ENCODE peak calls at places on chromosome 12, in eight cellular contexts. E is upper lobe of right lung, L is prostate gland, Q is body of pancreas, C is neuronal stem cell, A is fibroblast of lung, N is colonic mucosa, H is lung. S is an unnamed sample.

GRCh38 chr12:51922762-51923505 is 15.6 kb downstream of the ACVRL1 start:
- DNase-seq in H (peak; percentile 52), Q (peak; percentile 74), N (peak; percentile 65), A (peak; percentile 33), L (no peak), E (no peak), C (no peak), S (no peak)

GRCh38 chr12:90174198-90174510 is 465.5 kb upstream of the ATP2B1 start:
- DNase-seq in C (no peak), H (no peak), E (no peak), L (no peak), Q (peak; percentile 9), N (no peak), A (peak; percentile 48), S (no peak)

GRCh38 chr12:44689587-44689986 is 186.5 kb downstream of the NELL2 start:
- DNase-seq in H (no peak), L (no peak), Q (no peak), E (no peak), A (no peak), N (no peak), C (no peak), S (no peak)

GRCh38 chr12:129245769-129246168 is 392.5 kb downstream of the GLT1D1 start:
- DNase-seq in Q (no peak), H (no peak), L (no peak), A (no peak), E (no peak), N (no peak), C (no peak), S (no peak)

GRCh38 chr12:13347241-13348043 is 150.9 kb downstream of the EMP1 start:
- DNase-seq in H (no peak), A (peak; percentile 79), C (no peak), L (no peak), Q (no peak), N (no peak), E (no peak), S (no peak)

GRCh38 chr12:29148958-29149690 is at the start of gene FAR2:
- DNase-seq in L (no peak), A (peak; percentile 53), N (peak; percentile 76), H (peak; percentile 43), E (peak; percentile 84), Q (peak; percentile 21), C (peak; percentile 44), S (peak; percentile 49)

GRCh38 chr12:28767836-28768348 is 381.2 kb upstream of the FAR2 start:
- DNase-seq in E (no peak), L (no peak), Q (no peak), A (peak; percentile 16), C (no peak), N (no peak), H (no peak), S (no peak)

GRCh38 chr12:26113194-26113654 is 11.6 kb downstream of the BHLHE41 start:
- DNase-seq in E (no peak), H (no peak), Q (peak; percentile 67), N (peak; percentile 29), C (no peak), A (no peak), L (peak; percentile 57), S (peak; percentile 49)

GRCh38 chr12:118357327-118358007 is 15.2 kb downstream of the TAOK3 start:
- DNase-seq in Q (peak; percentile 65), E (no peak), L (no peak), H (peak; percentile 46), A (peak; percentile 36), N (peak; percentile 71), C (no peak), S (peak; percentile 74)

GRCh38 chr12:50200507-50201273 is 33.5 kb upstream of the CERS5 start:
- DNase-seq in L (no peak), N (no peak), E (no peak), A (peak; percentile 89), C (no peak), Q (no peak), H (no peak), S (no peak)

GRCh38 chr12:30514666-30515065 is 181.0 kb downstream of the IPO8 start:
- DNase-seq in C (no peak), N (no peak), E (no peak), A (no peak), H (no peak), L (no peak), Q (no peak), S (no peak)

GRCh38 chr12:52182898-52183543 is 8.8 kb downstream of the KRT80 start:
- DNase-seq in N (no peak), C (no peak), E (no peak), Q (no peak), H (no peak), L (no peak), A (peak; percentile 46), S (no peak)

GRCh38 chr12:109893250-109893995 is 6.7 kb upstream of the TCHP start:
- DNase-seq in E (no peak), A (no peak), H (no peak), Q (no peak), L (no peak), C (no peak), N (no peak), S (no peak)

GRCh38 chr12:110348431-110349059 is 55.0 kb downstream of the ANAPC7 start:
- DNase-seq in H (no peak), C (no peak), A (no peak), Q (no peak), N (no peak), E (no peak), L (no peak), S (no peak)

GRCh38 chr12:88529531-88530488 is 50.5 kb downstream of the KITLG start:
- DNase-seq in E (no peak), L (no peak), H (no peak), A (peak; percentile 38), N (peak; percentile 33), C (no peak), Q (peak; percentile 7), S (no peak)

GRCh38 chr12:12564911-12565310 is 2.2 kb upstream of the DUSP16 start:
- DNase-seq in L (no peak), A (no peak), C (no peak), E (no peak), N (no peak), Q (no peak), H (no peak), S (no peak)

GRCh38 chr12:121582583-121583333 is 1.9 kb upstream of the KDM2B start:
- DNase-seq in N (no peak), Q (no peak), E (no peak), C (peak; percentile 86), A (peak; percentile 72), L (no peak), H (no peak), S (no peak)

GRCh38 chr12:109949089-109949488 is 47.1 kb downstream of the GIT2 start:
- DNase-seq in N (peak; percentile 53), H (no peak), C (no peak), E (no peak), Q (peak; percentile 91), L (no peak), A (peak; percentile 86), S (peak; percentile 26)

GRCh38 chr12:25307818-25308217 is 57.1 kb upstream of the KRAS start:
- DNase-seq in C (no peak), Q (no peak), E (no peak), H (no peak), L (no peak), N (no peak), A (peak; percentile 49), S (no peak)

GRCh38 chr12:26740991-26741390 is 92.0 kb downstream of the ITPR2 start:
- DNase-seq in L (no peak), Q (no peak), C (no peak), N (no peak), A (no peak), H (no peak), E (no peak), S (no peak)

GRCh38 chr12:86774841-86775386 is 518.7 kb upstream of the MGAT4C start:
- DNase-seq in H (no peak), Q (no peak), L (no peak), N (no peak), E (no peak), C (no peak), A (peak; percentile 35), S (no peak)

DNA sequence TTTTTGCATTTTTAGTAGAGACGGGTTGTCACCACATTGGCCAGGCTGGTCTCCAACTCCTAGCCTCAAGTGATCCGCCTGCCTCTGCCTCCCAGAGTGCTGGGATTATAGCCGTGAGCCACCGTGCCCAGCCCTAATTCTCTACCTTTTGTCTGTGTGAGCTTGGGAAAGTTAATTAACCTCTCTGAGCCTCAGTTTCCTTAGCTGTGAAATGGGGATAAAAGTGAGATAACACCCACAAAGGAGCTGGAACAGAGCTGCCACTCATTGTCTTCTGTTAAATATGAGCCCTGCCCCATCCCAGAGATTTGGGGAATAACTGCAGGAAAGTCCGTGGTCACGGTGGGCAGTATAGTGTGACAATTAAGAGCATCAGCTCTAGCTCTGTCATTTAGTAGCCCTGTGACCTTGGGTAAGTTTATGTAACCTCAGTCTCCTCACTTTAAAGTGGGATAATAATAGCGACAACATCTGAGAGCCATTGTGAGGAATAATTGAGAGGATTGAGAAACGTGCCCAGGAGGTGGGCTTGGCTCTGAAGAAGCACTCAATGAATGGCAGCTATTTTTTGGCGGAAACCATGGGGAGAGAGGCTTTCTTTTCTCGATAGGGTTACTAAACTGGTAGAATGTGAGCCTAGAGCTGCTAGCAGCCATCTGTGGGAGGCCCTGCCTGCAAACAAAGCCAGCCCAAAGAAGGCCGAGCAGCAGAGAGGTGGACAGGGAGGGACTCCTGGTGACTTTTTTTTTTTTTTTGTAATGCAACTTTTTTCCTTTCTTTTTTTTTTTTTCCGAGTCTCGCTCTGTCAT is 60.8 kb upstream of the MED13L start:
- DNase-seq in Q (no peak), C (peak; percentile 59), N (no peak), E (no peak), L (no peak), A (no peak), H (no peak), S (no peak)
- H3K27ac ChIP-seq in Q (no peak overlapping the region), C (peak overlapping the region; percentile 35), N (no peak overlapping the region), E (no peak overlapping the region), L (no peak overlapping the region), A (no peak overlapping the region), H (no peak overlapping the region), S (no peak overlapping the region)

DNA sequence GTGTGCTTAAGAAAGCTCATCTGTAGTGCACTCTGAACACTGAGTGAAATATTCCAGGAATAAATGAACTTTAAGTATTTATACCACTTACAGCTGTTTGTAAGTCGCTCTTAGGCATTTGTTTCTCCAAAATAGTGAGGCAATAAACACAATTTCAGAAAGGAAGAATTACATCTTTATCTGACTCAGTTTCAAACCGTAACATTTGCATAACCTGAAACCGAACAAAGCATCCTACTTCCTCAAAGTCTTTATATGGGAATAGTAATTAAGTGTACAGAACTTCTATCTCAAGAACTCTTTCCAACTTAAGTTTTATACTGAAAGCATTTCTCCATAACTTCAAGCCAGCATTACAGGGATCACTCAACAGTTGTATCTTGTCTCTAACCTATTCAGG is 58.4 kb downstream of the SOX5 start:
- DNase-seq in A (no peak), Q (no peak), H (no peak), N (no peak), L (no peak), C (no peak), E (no peak), S (no peak)
- H3K4me1 ChIP-seq in A (no peaks in the 10 kb centered on the region), Q (peaks cover 6% of the 10 kb centered on the region), H (no peaks in the 10 kb centered on the region), N (no peaks in the 10 kb centered on the region), L (no peaks in the 10 kb centered on the region), C (peaks cover 9% of the 10 kb centered on the region), E (no peaks in the 10 kb centered on the region), S (no peaks in the 10 kb centered on the region)

GRCh38 chr12:124565656-124566180 is 1.7 kb downstream of the NCOR2 start:
- DNase-seq in H (no peak), Q (no peak), E (no peak), C (no peak), A (no peak), N (no peak), L (no peak), S (no peak)
- H3K27ac ChIP-seq in H (peak overlapping the region; percentile 21), Q (peak overlapping the region; percentile 96), E (peak overlapping the region; percentile 95), C (no peak overlapping the region), A (peak overlapping the region; percentile 50), N (peak overlapping the region; percentile 99), L (peak overlapping the region; percentile 95), S (peak overlapping the region; percentile 96)

GRCh38 chr12:96344124-96344695 is 56.0 kb downstream of the CDK17 start:
- DNase-seq in N (no peak), H (no peak), Q (no peak), A (no peak), L (no peak), C (no peak), E (no peak), S (no peak)
- H3K4me1 ChIP-seq in N (no peaks in the 10 kb centered on the region), H (no peaks in the 10 kb centered on the region), Q (no peaks in the 10 kb centered on the region), A (no peaks in the 10 kb centered on the region), L (no peaks in the 10 kb centered on the region), C (no peaks in the 10 kb centered on the region), E (no peaks in the 10 kb centered on the region), S (peaks cover 6% of the 10 kb centered on the region)